ENCODE peak calls at places on chromosomes 12 and 14, in five cellular contexts. P, F, O, H and V are unnamed samples.

GRCh38 chr12:52667509-52667908 is 12.7 kb downstream of the KRT1 start:
- DNase-seq in P (no peak), F (no peak), O (peak), H (no peak), V (no peak)

GRCh38 chr12:94622475-94622874 is 27.9 kb downstream of the TMCC3 start:
- DNase-seq in P (peak), F (no peak), O (peak), H (peak), V (no peak)

GRCh38 chr12:98939350-98939749 is 294.3 kb downstream of the APAF1 start:
- DNase-seq in P (peak), F (peak), O (peak), H (peak), V (no peak)

GRCh38 chr12:15575797-15576560 is 213.2 kb downstream of the EPS8 start:
- DNase-seq in P (peak), F (no peak), O (no peak), H (no peak), V (no peak)

GRCh38 chr12:68587448-68587873 is 23.2 kb upstream of the RAP1B start:
- DNase-seq in P (no peak), F (no peak), O (no peak), H (no peak), V (no peak)

GRCh38 chr14:52351561-52352491 is 37.7 kb downstream of the PTGER2 start:
- DNase-seq in P (no peak), F (peak), O (peak), H (peak), V (no peak)

GRCh38 chr14:36605506-36605857 is 23.1 kb upstream of the NKX2-8 start:
- DNase-seq in P (no peak), F (no peak), O (peak), H (peak), V (no peak)

GRCh38 chr14:101776315-101776714 is 14.8 kb downstream of the PPP2R5C start:
- DNase-seq in P (no peak), F (no peak), O (no peak), H (no peak), V (no peak)

DNA sequence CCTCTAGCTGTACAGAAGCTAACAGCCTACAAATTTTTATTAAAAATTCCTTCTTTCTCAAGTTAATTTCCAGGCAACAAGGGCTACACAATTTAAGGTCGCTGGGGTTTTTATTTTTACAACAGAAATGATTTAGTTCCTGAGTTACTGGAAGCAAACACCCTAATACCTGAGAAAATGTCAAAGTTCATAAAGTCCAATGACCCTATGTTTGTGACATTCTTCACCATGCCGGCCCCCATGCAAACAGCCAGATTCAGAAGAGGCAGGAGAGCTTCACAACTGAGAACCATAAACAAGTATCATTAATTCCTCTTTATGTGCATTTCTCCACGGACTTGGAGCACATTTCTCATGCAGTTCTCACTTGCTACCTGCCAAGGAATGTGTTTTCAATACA is 236.2 kb upstream of the EGLN3 start:
- DNase-seq in P (no peak), F (no peak), O (no peak), H (no peak), V (no peak)
- H3K4me2 ChIP-seq in P (no peak), F (no peak), O (no peak), H (no peak), V (no peak)

GRCh38 chr12:3366451-3367155 is 124.4 kb upstream of the PRMT8 start:
- DNase-seq in P (no peak), F (no peak), O (no peak), H (no peak), V (no peak)
- TF ChIP-seq EZH2 in P (no peak), F (no peak), O (no peak), H (no peak), V (no peak)

GRCh38 chr12:546920-547845 is 87.4 kb downstream of the B4GALNT3 start:
- DNase-seq in P (peak), F (peak), O (peak), H (peak), V (no peak)
- H3K4me2 ChIP-seq in P (no peak), F (peak), O (peak), H (no peak), V (no peak)

DNA sequence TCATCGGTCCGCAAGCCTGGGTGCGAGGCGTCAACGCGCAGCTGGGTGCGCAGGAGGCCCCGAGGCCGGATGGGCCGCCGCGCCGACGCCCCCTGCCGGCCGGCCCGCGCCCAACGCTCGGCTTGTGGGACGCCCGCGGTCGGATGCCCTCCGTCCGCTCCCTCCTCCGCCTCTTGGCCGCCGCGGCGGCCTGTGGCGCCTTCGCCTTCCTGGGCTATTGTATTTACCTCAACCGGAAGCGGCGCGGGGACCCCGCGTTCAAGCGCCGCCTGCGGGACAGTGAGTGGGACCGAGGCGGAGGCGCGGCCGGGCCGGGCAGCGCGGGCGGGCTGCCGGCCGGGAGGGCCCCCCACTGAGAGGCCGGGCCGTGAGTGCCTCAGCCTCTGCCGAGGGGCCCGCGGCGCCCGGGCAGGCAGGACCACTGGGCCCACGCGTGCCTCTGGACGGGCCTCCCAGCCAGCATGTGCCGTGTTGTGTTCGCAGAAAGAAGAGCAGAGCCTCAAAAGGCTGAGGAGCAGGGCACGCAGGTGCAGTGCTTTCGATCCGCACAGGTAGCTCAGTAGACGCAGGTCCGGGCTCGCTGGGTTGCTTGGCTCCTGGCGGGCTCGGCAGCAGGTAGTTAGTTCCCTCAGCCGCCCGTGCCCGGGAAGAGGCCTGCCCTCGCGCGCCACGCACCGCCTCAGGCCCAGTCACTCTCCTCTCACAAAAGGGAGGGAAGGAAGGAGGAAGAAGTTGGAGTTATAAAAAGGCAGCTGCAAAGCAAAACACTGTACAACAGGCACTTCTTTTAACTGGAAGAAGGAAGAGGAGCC is at the start of gene TOMM20L:
- DNase-seq in P (peak), F (peak), O (peak), H (peak), V (peak)
- TF ChIP-seq EZH2 in P (no peak), F (no peak), O (no peak), H (no peak), V (no peak)

DNA sequence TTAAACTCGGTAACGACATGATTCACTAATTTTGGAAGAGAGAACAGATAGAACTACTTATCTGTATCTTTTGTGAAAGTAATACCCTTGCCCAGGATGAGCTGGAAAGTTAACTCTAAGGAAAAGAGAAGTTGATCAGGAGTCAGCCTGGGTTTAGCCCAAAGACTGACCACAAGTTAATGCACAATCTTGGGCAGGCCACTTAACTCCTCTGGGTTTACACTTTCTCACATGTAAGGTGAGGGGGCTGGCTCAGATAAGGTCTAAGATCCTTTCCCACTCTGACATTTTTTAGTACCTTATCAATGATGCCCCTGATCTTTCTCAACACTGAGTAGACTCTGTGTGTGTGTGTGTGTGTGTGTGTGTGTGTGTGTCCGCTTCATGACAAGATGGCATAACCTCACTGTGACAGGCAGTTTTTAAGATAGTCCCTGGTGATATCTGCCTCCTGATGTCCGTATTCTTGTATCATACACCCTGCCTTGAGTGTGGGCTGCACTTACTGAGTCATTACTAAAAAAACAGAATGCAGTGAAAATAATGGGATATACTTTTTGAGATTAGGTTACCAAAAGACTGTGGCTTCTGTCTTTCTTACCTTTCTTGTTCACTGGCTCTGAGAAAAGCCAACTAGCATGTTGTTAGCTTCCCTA is 56.2 kb upstream of the CCDC198 start:
- DNase-seq in P (no peak), F (no peak), O (no peak), H (no peak), V (no peak)
- H3K4me2 ChIP-seq in P (no peak), F (no peak), O (no peak), H (no peak), V (no peak)

DNA sequence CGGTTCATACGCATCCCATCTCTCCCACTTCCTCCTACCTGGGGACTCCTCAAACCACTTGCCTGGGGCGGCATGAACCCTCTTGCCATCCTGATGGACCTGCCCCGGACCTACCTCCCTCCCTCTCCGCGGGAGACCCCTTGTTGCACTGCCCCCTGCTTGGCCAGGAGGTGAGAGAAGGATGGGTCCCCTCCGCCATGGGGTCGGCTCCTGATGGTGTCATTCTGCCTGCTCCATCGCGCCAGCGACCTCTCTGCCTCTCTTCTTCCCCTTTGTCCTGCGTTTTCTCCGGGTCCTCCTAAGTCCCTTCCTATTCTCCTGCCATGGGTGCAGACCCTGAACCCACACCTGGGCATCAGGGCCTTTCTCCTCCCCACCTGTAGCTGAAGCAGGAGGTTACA is 3.6 kb downstream of the WNT1 start:
- DNase-seq in P (no peak), F (no peak), O (no peak), H (no peak), V (no peak)
- TF ChIP-seq EZH2 in P (no peak), F (no peak), O (no peak), H (no peak), V (no peak)

GRCh38 chr12:48060474-48060873 is 45.4 kb downstream of the SENP1 start:
- DNase-seq in P (no peak), F (no peak), O (no peak), H (no peak), V (no peak)
- H3K4me2 ChIP-seq in P (no peak), F (no peak), O (no peak), H (no peak), V (no peak)

DNA sequence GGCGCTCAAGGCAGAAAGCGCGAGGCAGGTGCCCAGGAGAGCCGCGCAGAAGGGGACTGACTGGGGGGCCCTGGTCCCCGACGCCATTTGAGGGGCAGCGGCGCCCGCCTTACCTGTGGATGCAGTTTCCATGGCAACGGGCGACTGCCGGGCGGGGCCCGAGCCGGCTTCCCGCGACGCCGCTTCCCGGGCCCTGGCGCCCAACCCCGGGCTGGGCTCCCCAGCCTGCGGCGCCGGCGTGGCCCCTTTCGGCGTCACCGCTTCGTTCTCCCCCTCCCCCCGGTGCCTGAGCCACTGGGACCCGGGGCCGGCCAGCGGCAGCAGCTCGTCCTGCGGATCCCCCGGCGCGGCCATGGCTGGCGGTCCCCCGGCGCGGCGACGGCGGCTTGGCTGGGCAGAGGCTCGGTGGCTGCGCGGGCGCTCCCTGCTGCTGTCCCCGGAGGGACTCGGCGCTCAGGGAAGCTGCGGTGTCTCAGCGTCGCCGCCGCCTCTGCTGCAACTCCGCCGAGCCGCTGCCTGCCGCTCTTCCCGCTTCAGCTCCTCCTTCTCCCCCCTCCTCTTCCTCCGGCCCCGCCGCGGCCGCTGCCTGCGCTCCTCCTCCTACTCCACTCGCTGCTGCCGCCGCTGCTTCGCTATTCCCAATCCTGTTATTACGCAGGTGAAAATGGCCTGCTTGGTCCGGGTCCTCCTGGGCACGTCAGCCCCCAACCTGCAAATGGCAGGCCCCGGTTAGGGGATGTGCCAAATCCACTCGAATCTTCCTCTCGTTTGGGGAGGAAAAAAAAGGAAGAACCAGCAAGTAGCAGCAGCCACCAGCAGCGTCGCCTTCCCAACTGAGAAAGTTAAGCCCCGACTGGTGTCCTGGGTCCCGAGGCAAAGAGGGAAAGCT is at the start of gene RTN1:
- DNase-seq in P (peak), F (peak), O (peak), H (peak), V (no peak)
- TF ChIP-seq EZH2 in P (peak), F (no peak), O (peak), H (peak), V (peak)

GRCh38 chr14:61438860-61439765 is 117.7 kb downstream of the PRKCH start:
- DNase-seq in P (peak), F (peak), O (peak), H (peak), V (no peak)
- H3K4me2 ChIP-seq in P (peak), F (peak), O (peak), H (peak), V (peak)